ENCODE peak calls at places on chromosomes 13 and 19, in eight cellular contexts. M, E, D, A, U, L, H and W are unnamed samples.
A peak's percentile ranks its signal among the peaks of the same experiment; 100 is the strongest.

GRCh38 chr19:54967611-54968010 is 1.4 kb downstream of the NLRP2 start:
- DNase-seq in M (no peak), E (no peak), D (no peak), A (no peak), U (no peak), L (no peak), H (no peak), W (no peak)

GRCh38 chr19:4555657-4556561 is 3.6 kb downstream of the SEMA6B start:
- DNase-seq in M (no peak), E (no peak), D (no peak), A (no peak), U (no peak), L (no peak), H (no peak), W (peak; percentile 46)

GRCh38 chr13:31234729-31235128 is 35.0 kb downstream of the B3GLCT start:
- DNase-seq in M (no peak), E (no peak), D (peak; percentile 4), A (no peak), U (no peak), L (no peak), H (no peak), W (no peak)

GRCh38 chr19:40396886-40397567 is 7.0 kb upstream of the HIPK4 start:
- DNase-seq in M (no peak), E (no peak), D (no peak), A (no peak), U (no peak), L (no peak), H (no peak), W (no peak)

GRCh38 chr13:33639640-33640080 is 178.3 kb upstream of the RFC3 start:
- DNase-seq in M (no peak), E (no peak), D (peak; percentile 43), A (no peak), U (no peak), L (no peak), H (no peak), W (no peak)

GRCh38 chr19:19040417-19040816 is 7.0 kb downstream of the ARMC6 start:
- DNase-seq in M (peak; percentile 79), E (no peak), D (peak; percentile 76), A (peak; percentile 70), U (peak; percentile 85), L (peak; percentile 74), H (peak; percentile 95), W (peak; percentile 35)

GRCh38 chr13:111080642-111081041 is 34.5 kb upstream of the ARHGEF7 start:
- DNase-seq in M (no peak), E (no peak), D (no peak), A (no peak), U (no peak), L (no peak), H (peak; percentile 66), W (no peak)

GRCh38 chr19:16714702-16715294 is 4.8 kb upstream of the NWD1 start:
- DNase-seq in M (peak; percentile 56), E (peak; percentile 62), D (peak; percentile 24), A (peak; percentile 68), U (peak; percentile 64), L (peak; percentile 54), H (no peak), W (peak; percentile 72)

GRCh38 chr13:33033361-33033812 is 17.2 kb downstream of the KL start:
- DNase-seq in M (peak; percentile 31), E (no peak), D (no peak), A (no peak), U (no peak), L (no peak), H (no peak), W (no peak)

GRCh38 chr13:40592035-40592434 is 74.4 kb downstream of the FOXO1 start:
- DNase-seq in M (no peak), E (no peak), D (no peak), A (no peak), U (no peak), L (no peak), H (no peak), W (no peak)

GRCh38 chr19:18502633-18503294 is 19.1 kb downstream of the ELL start:
- DNase-seq in M (peak; percentile 54), E (peak; percentile 65), D (no peak), A (no peak), U (no peak), L (no peak), H (no peak), W (peak; percentile 40)

GRCh38 chr13:91482427-91482826 is 84.0 kb downstream of the GPC5 start:
- DNase-seq in M (no peak), E (no peak), D (no peak), A (no peak), U (no peak), L (no peak), H (no peak), W (no peak)

GRCh38 chr19:51259348-51260245 is 8.7 kb downstream of the SIGLECL1 start:
- DNase-seq in M (peak; percentile 23), E (no peak), D (peak; percentile 24), A (peak; percentile 38), U (no peak), L (peak; percentile 26), H (no peak), W (no peak)

GRCh38 chr13:48160879-48161278 is 66.0 kb upstream of the MED4 start:
- DNase-seq in M (no peak), E (no peak), D (no peak), A (no peak), U (no peak), L (peak; percentile 55), H (no peak), W (no peak)

GRCh38 chr13:102291587-102292218 is 110.1 kb downstream of the FGF14 start:
- DNase-seq in M (no peak), E (no peak), D (no peak), A (no peak), U (no peak), L (no peak), H (no peak), W (no peak)

GRCh38 chr19:19149402-19149801 is 11.1 kb upstream of the TMEM161A start:
- DNase-seq in M (no peak), E (no peak), D (no peak), A (no peak), U (no peak), L (no peak), H (no peak), W (no peak)

GRCh38 chr13:97223711-97224461 is 1.8 kb downstream of the MBNL2 start:
- DNase-seq in M (peak; percentile 81), E (no peak), D (peak; percentile 64), A (peak; percentile 59), U (peak; percentile 42), L (peak; percentile 81), H (no peak), W (peak; percentile 55)

GRCh38 chr19:41248895-41249294 is 15.3 kb upstream of the HNRNPUL1 start:
- DNase-seq in M (no peak), E (no peak), D (no peak), A (no peak), U (no peak), L (no peak), H (no peak), W (no peak)

GRCh38 chr19:40598121-40598917 is 2.9 kb upstream of the LTBP4 start:
- DNase-seq in M (peak; percentile 91), E (peak; percentile 94), D (peak; percentile 63), A (peak; percentile 94), U (peak; percentile 91), L (peak; percentile 96), H (peak; percentile 97), W (peak; percentile 92)

GRCh38 chr13:43021926-43022670 is 1.3 kb upstream of the DNAJC15 start:
- DNase-seq in M (no peak), E (no peak), D (no peak), A (no peak), U (no peak), L (no peak), H (no peak), W (no peak)

GRCh38 chr13:50626031-50626643 is 217.4 kb downstream of the DLEU7 start:
- DNase-seq in M (peak; percentile 38), E (no peak), D (no peak), A (no peak), U (no peak), L (no peak), H (no peak), W (no peak)

DNA sequence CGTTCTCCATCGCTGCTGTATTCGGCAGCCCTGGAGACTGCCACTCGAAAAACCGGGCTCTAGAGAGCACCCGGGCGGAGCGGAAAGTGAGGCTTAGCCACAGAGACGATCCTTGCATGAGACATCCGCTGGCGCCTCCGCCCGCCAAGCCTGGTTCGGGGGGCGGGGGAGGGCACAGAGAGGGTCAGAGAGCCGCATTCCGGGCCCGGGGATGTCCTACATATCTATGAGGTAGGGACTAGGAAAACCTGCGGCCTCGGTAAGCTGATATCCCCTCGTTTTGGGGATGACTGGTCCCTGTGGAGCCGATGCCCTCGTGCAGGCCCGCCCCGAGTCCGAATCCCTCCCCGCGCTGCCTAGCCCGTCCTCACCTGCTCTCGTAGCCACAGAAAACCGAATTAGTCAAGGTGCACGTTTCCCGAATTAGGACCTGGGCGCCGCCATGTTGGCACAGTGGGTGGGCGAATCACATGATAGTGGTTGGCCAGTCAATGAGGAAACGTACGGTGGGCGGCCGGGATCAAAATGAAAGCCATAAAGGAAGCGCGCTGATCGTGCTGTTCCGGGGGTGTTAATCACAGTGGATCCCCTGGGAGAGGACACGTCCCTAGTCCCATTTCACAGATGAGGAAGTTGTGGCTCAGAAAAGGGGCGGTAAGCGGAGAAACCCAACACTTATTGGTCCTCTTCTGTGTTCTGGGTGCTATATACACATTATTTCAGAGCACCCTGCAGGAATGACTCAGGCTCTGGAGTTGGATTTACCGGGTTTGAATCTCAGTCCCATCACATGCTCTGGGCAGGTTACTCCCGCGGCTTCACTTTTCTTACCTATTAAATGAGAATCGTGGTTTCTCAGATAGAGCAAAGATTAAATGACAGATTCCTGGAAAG is at the start of gene TRMT1:
- DNase-seq in M (peak; percentile 90), E (peak; percentile 97), D (peak; percentile 90), A (peak; percentile 93), U (peak; percentile 93), L (peak; percentile 98), H (peak; percentile 98), W (peak; percentile 95)
- TF ChIP-seq POLR2A in M (no peak), E (no peak), D (peak; percentile 75), A (peak; percentile 31), U (no peak), L (peak; percentile 22), H (no peak), W (peak; percentile 20)

GRCh38 chr19:14031719-14032480 is at the start of gene IL27RA:
- DNase-seq in M (peak; percentile 66), E (no peak), D (peak; percentile 46), A (peak; percentile 51), U (peak; percentile 64), L (peak; percentile 42), H (no peak), W (peak; percentile 75)
- TF ChIP-seq EP300 in M (no peak), E (no peak), D (no peak), A (no peak), U (no peak), L (no peak), H (no peak), W (no peak)

DNA sequence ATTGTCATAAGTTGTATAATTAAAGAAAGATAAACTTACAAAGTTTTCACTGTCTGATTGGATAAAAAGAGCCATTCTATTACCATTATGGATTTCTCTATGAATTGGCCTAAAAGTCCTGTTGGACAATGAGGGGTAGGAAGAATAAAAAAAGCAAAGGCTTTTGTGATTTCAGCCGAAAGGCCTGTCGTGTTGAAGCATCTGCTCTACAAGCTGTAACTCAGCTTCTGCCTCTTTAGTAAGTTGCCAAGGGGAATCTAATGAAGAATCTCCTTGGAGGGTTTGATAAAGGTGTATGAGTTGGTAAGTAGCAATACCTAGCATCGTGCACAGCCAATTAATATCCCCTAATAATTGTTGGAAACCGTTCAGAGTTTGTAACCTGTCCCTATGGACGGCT is 25.2 kb upstream of the ERVV-1 start:
- DNase-seq in M (no peak), E (no peak), D (no peak), A (no peak), U (no peak), L (no peak), H (no peak), W (no peak)
- TF ChIP-seq POLR2A in M (no peak), E (no peak), D (no peak), A (no peak), U (no peak), L (no peak), H (no peak), W (no peak)

GRCh38 chr13:44921931-44922758 is 67.1 kb downstream of the NUFIP1 start:
- DNase-seq in M (peak; percentile 79), E (no peak), D (peak; percentile 81), A (no peak), U (peak; percentile 64), L (peak; percentile 75), H (peak; percentile 92), W (peak; percentile 31)
- TF ChIP-seq EP300 in M (peak; percentile 62), E (peak; percentile 68), D (no peak), A (peak; percentile 28), U (peak; percentile 75), L (peak; percentile 62), H (peak; percentile 69), W (peak; percentile 51)